ENCODE peak calls at places on chromosomes 4 and X, in seven cellular contexts. Z is mammary epithelial cell, C is Peyer's patch, G is AG04450, O is lower lobe of right lung, X is left ventricle myocardium inferior, H is right atrium auricular region. U is an unnamed sample.

GRCh38 chr4:126986005-126986404 is 646.8 kb upstream of the INTU start:
- DNase-seq in X (no peak), H (no peak), G (no peak), O (no peak), C (no peak), Z (no peak), U (no peak)

GRCh38 chr4:158201310-158201709 is 9.0 kb upstream of the TMEM144 start:
- DNase-seq in Z (no peak), C (no peak), H (no peak), X (no peak), G (no peak), O (no peak), U (no peak)

GRCh38 chrX:65862638-65863037 is 177.2 kb downstream of the VSIG4 start:
- DNase-seq in O (no peak), H (no peak), X (no peak), G (no peak), C (no peak), Z (no peak), U (no peak)

GRCh38 chrX:39811391-39811790 is 286.4 kb downstream of the BCOR start:
- DNase-seq in G (no peak), X (no peak), C (no peak), H (no peak), Z (no peak), O (no peak), U (peak)

GRCh38 chr4:148444296-148445070 is 2.3 kb upstream of the NR3C2 start:
- DNase-seq in O (peak), X (peak), G (no peak), H (no peak), Z (peak), C (peak), U (peak)

GRCh38 chr4:84481879-84482245 is 17.2 kb downstream of the NKX6-1 start:
- DNase-seq in X (no peak), O (no peak), G (no peak), Z (no peak), H (no peak), C (no peak), U (no peak)

GRCh38 chr4:83561381-83561780 is 25.5 kb downstream of the GPAT3 start:
- DNase-seq in X (no peak), C (peak), O (no peak), G (no peak), H (no peak), Z (peak), U (no peak)

GRCh38 chr4:154471924-154472323 is 19.7 kb downstream of the DCHS2 start:
- DNase-seq in X (no peak), C (no peak), G (no peak), O (no peak), Z (no peak), H (no peak), U (no peak)

GRCh38 chr4:79198886-79199591 is 126.8 kb downstream of the NAA11 start:
- DNase-seq in Z (no peak), O (no peak), G (no peak), H (no peak), C (no peak), X (no peak), U (no peak)

GRCh38 chr4:7598939-7599790 is 164.4 kb upstream of the PSAPL1 start:
- DNase-seq in H (no peak), G (no peak), X (no peak), C (no peak), O (peak), Z (no peak), U (no peak)

GRCh38 chrX:25717122-25717521 is 421.0 kb upstream of the MAGEB18 start:
- DNase-seq in H (no peak), O (no peak), G (no peak), X (no peak), C (no peak), Z (no peak), U (no peak)
- H3K4me3 ChIP-seq in H (no peak), O (no peak), G (no peak), X (no peak), C (no peak), Z (no peak), U (no peak)

GRCh38 chrX:81489987-81490386 is 288.1 kb downstream of the SH3BGRL start:
- DNase-seq in C (no peak), G (no peak), X (no peak), O (no peak), Z (no peak), H (no peak), U (no peak)
- H3K27ac ChIP-seq in C (no peak), G (no peak), X (no peak), O (no peak), Z (no peak), H (no peak), U (no peak)

GRCh38 chr4:188495169-188495568 is 355.9 kb downstream of the TRIML1 start:
- DNase-seq in H (no peak), O (no peak), G (no peak), C (no peak), X (no peak), Z (no peak), U (no peak)
- TF ChIP-seq CTCF in H (no peak), O (no peak), G (no peak), C (no peak), X (no peak), Z (no peak), U (no peak)

DNA sequence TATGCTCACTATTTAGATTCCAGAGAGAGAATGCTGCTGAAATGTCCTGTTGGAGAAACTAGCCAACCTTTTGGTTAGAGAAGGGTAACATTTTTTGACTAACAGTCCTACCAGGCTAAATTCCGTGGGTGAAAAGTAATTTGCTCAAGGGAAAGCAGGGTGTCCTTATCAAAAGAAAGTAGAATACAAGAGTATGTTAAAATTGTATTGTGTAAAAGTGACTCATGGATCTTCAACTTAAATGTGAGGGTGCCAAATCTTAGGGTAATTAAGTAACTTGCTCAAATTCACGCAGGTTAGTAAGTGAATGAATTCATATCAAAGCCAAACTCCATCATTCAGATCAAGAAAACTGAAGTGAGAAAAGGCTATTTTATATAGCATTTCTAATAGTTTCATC is 81.7 kb downstream of the PCDH7 start:
- DNase-seq in O (no peak), X (no peak), H (no peak), C (no peak), Z (no peak), G (no peak), U (no peak)
- H3K4me3 ChIP-seq in O (no peak), X (no peak), H (no peak), C (no peak), Z (no peak), G (no peak), U (no peak)

GRCh38 chrX:22343192-22343591 is 70.5 kb downstream of the CBLL2 start:
- DNase-seq in H (no peak), G (no peak), X (no peak), C (no peak), Z (no peak), O (no peak), U (no peak)

GRCh38 chrX:22339459-22339858 is 66.7 kb downstream of the CBLL2 start:
- DNase-seq in C (no peak), G (no peak), X (no peak), H (no peak), O (no peak), Z (no peak), U (no peak)

GRCh38 chrX:22340022-22340616 is 67.4 kb downstream of the CBLL2 start:
- DNase-seq in C (no peak), Z (peak), X (no peak), G (no peak), O (no peak), H (no peak), U (no peak)

GRCh38 chrX:22338740-22339139 is 66.0 kb downstream of the CBLL2 start:
- DNase-seq in H (no peak), X (no peak), G (peak), C (no peak), O (no peak), Z (peak), U (no peak)
- H3K27ac ChIP-seq in H (no peak), X (no peak), G (no peak), C (no peak), O (no peak), Z (no peak), U (no peak)

GRCh38 chr4:25531272-25531671 is 124.4 kb upstream of the SLC34A2 start:
- DNase-seq in G (no peak), O (no peak), H (no peak), X (no peak), Z (no peak), C (no peak), U (no peak)
- TF ChIP-seq CTCF in G (peak), O (peak), H (no peak), X (no peak), Z (peak), C (peak), U (no peak)

GRCh38 chr4:54276633-54277426 is 47.7 kb downstream of the PDGFRA start:
- DNase-seq in X (no peak), Z (peak), H (no peak), O (no peak), G (no peak), C (no peak), U (no peak)
- H3K4me3 ChIP-seq in X (peak), Z (no peak), H (no peak), O (no peak), G (no peak), C (no peak), U (no peak)

DNA sequence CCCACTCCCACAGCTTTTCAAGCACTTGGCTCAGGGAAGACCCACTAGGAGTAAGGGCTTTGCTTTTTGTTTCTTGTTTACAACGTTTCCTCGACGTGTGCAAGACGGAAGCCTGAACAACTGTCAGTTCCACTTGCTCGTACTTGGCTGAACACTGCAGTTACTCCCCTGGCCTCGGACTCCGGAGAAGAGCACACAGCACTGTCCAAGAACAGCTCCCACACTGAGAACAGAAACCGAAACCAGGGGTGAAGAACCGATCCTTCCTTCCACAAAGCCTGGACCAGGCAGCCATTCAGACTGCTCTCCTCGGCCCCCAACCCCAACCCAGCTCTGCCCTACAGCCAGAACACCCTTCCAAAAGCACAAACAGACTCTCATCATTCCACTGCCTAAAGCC is 25.5 kb downstream of the IRF2 start:
- DNase-seq in Z (peak), G (no peak), C (peak), O (peak), X (peak), H (peak), U (peak)
- H3K27ac ChIP-seq in Z (peak), G (peak), C (peak), O (peak), X (peak), H (peak), U (peak)

DNA sequence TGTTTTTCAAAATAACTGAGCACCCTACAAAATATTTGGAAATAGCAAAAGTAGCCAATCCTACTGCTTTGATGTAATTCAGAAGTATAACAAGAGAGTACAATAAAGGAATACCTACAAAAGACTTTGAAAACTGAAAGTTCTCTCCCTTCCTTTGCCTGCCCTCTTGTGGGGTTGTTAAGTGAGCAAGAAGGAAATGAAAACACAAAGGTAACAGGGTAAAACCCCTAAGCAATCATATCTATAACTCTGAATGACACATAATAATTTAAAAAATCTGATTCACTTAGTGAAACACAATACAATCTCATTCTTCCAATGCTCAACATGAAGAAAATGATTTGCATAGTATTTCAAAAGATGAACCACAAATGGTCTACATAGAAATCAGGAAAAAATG is 98.2 kb downstream of the FRYL start:
- DNase-seq in C (peak), X (no peak), H (no peak), Z (peak), O (no peak), G (no peak), U (no peak)
- TF ChIP-seq CTCF in C (peak), X (peak), H (no peak), Z (peak), O (peak), G (peak), U (peak)